ENCODE peak calls at places on chromosomes 5 and 9, in five cellular contexts. Q is choroid plexus epithelial cell, I is GM23338, Y is T-cell, X is hepatocyte. O is an unnamed sample.

GRCh38 chr5:32810812-32811211 is 99.7 kb downstream of the NPR3 start:
- DNase-seq in Q (peak; percentile 87), I (no peak), Y (no peak), X (no peak), O (no peak)

GRCh38 chr5:32613050-32613672 is 27.8 kb downstream of the SUB1 start:
- DNase-seq in Q (peak; percentile 86), I (peak; percentile 83), Y (peak; percentile 69), X (peak; percentile 86), O (peak; percentile 75)

GRCh38 chr9:124004608-124005007 is 7.0 kb upstream of the LHX2 start:
- DNase-seq in Q (no peak), I (no peak), Y (no peak), X (no peak), O (no peak)

GRCh38 chr5:60673329-60673728 is 26.6 kb downstream of the DEPDC1B start:
- DNase-seq in Q (no peak), I (no peak), Y (no peak), X (peak; percentile 44), O (no peak)

GRCh38 chr9:34458967-34459355 is 356 bp downstream of the DNAI1 start:
- DNase-seq in Q (no peak), I (peak; percentile 14), Y (no peak), X (no peak), O (no peak)

GRCh38 chr5:180040287-180041214 is 31.0 kb downstream of the RNF130 start:
- DNase-seq in Q (peak; percentile 42), I (no peak), Y (no peak), X (no peak), O (no peak)

GRCh38 chr9:135155396-135155795 is 67.9 kb downstream of the OLFM1 start:
- DNase-seq in Q (no peak), I (no peak), Y (no peak), X (no peak), O (no peak)

GRCh38 chr5:141560141-141560540 is 58.7 kb downstream of the DIAPH1 start:
- DNase-seq in Q (peak; percentile 63), I (peak; percentile 38), Y (no peak), X (peak; percentile 20), O (no peak)

GRCh38 chr5:18507114-18507513 is 872.9 kb downstream of the TAF11L14 start:
- DNase-seq in Q (no peak), I (no peak), Y (no peak), X (no peak), O (no peak)

GRCh38 chr5:126339215-126339805 is 83.9 kb upstream of the GRAMD2B start:
- DNase-seq in Q (peak; percentile 87), I (peak; percentile 76), Y (peak; percentile 8), X (peak; percentile 85), O (peak; percentile 14)

GRCh38 chr9:117645245-117645636 is 59.0 kb upstream of the TLR4 start:
- DNase-seq in Q (no peak), I (no peak), Y (no peak), X (no peak), O (no peak)

GRCh38 chr5:27908341-27908740 is 870.0 kb upstream of the CDH9 start:
- DNase-seq in Q (no peak), I (no peak), Y (no peak), X (no peak), O (no peak)

GRCh38 chr9:131302244-131303075 is 12.9 kb downstream of the PLPP7 start:
- DNase-seq in Q (no peak), I (no peak), Y (no peak), X (no peak), O (no peak)

O was measured in T-helper 1 cell.